ENCODE peak calls at places on chromosomes 11 and 22, in six cellular contexts. G, O, Y, W, D and Z are unnamed samples.

GRCh38 chr11:19380375-19380774 is 139.6 kb upstream of the E2F8 start:
- DNase-seq in G (peak; percentile 46), O (peak; percentile 21), Y (no peak), W (no peak), D (peak; percentile 89), Z (peak; percentile 81)

GRCh38 chr11:115924744-115925567 is 420.7 kb upstream of the CADM1 start:
- DNase-seq in G (no peak), O (no peak), Y (peak; percentile 6), W (no peak), D (peak; percentile 6), Z (peak; percentile 71)

GRCh38 chr11:72805214-72805613 is 9.0 kb upstream of the ATG16L2 start:
- DNase-seq in G (peak; percentile 88), O (no peak), Y (no peak), W (no peak), D (no peak), Z (no peak)

GRCh38 chr11:1062075-1062820 is 12.4 kb upstream of the MUC2 start:
- DNase-seq in G (no peak), O (no peak), Y (no peak), W (no peak), D (no peak), Z (no peak)

GRCh38 chr11:117191680-117192400 is 7.3 kb upstream of the TAGLN start:
- DNase-seq in G (no peak), O (no peak), Y (no peak), W (no peak), D (no peak), Z (no peak)

GRCh38 chr11:9739108-9739507 is 75.2 kb downstream of the SWAP70 start:
- DNase-seq in G (no peak), O (no peak), Y (no peak), W (no peak), D (no peak), Z (no peak)

GRCh38 chr11:2837096-2837601 is 48.4 kb downstream of the CDKN1C start:
- DNase-seq in G (peak; percentile 18), O (peak; percentile 76), Y (no peak), W (no peak), D (peak; percentile 33), Z (peak; percentile 10)

GRCh38 chr11:113802621-113803020 is 23.0 kb downstream of the CLDN25 start:
- DNase-seq in G (no peak), O (no peak), Y (no peak), W (no peak), D (no peak), Z (no peak)

GRCh38 chr22:35399114-35399677 is 744 bp upstream of the MCM5 start:
- DNase-seq in G (peak; percentile 65), O (peak; percentile 12), Y (no peak), W (no peak), D (no peak), Z (no peak)

GRCh38 chr11:85440273-85440672 is 186.9 kb downstream of the DLG2 start:
- DNase-seq in G (no peak), O (no peak), Y (no peak), W (no peak), D (no peak), Z (no peak)

GRCh38 chr22:37564111-37564711 is 3.9 kb downstream of the CDC42EP1 start:
- DNase-seq in G (no peak), O (no peak), Y (no peak), W (no peak), D (peak; percentile 45), Z (no peak)